ENCODE peak calls at places on chromosomes 6 and 20, in eight cellular contexts. P, Z, K, O, J, Y, E and T are unnamed samples.

GRCh38 chr6:42199106-42199981 is 4.6 kb upstream of the GUCA1B start:
- DNase-seq in E (no peak), K (no peak), Z (no peak), P (peak), J (no peak), O (peak), Y (no peak), T (no peak)

GRCh38 chr20:63053430-63054102 is 46.8 kb upstream of the BHLHE23 start:
- DNase-seq in Y (no peak), E (no peak), Z (no peak), K (no peak), J (no peak), O (no peak), P (no peak), T (peak)

GRCh38 chr6:7463785-7464184 is 74.2 kb downstream of the RIOK1 start:
- DNase-seq in J (no peak), Z (peak), K (peak), E (peak), O (peak), Y (no peak), P (peak), T (peak)

GRCh38 chr6:134457941-134458340 is 140.0 kb upstream of the SGK1 start:
- DNase-seq in O (no peak), J (no peak), Z (no peak), E (no peak), K (no peak), Y (no peak), P (no peak), T (peak)

GRCh38 chr20:46402236-46402886 is 4.1 kb downstream of the ELMO2 start:
- DNase-seq in Z (no peak), P (peak), Y (peak), J (no peak), K (no peak), O (peak), E (no peak), T (peak)

GRCh38 chr20:39853050-39853449 is 836.0 kb downstream of the MAFB start:
- DNase-seq in E (peak), O (no peak), P (no peak), J (no peak), Z (no peak), K (no peak), Y (no peak), T (no peak)

GRCh38 chr6:29227235-29227634 is 56.5 kb downstream of the OR2J2 start:
- DNase-seq in E (no peak), K (no peak), O (no peak), P (no peak), Y (no peak), Z (no peak), J (no peak), T (no peak)

GRCh38 chr20:32544260-32544722 is 40.8 kb downstream of the NOL4L start:
- DNase-seq in E (no peak), P (no peak), Z (no peak), Y (no peak), J (no peak), O (no peak), K (no peak), T (no peak)

GRCh38 chr6:36492621-36493020 is 49.8 kb downstream of the KCTD20 start:
- DNase-seq in Z (no peak), O (no peak), P (peak), Y (no peak), K (no peak), E (no peak), J (no peak), T (no peak)

GRCh38 chr20:32605167-32605656 is 20.1 kb upstream of the NOL4L start:
- DNase-seq in E (no peak), P (peak), K (no peak), J (no peak), O (peak), Y (no peak), Z (no peak), T (peak)

GRCh38 chr6:110618591-110619267 is 142.3 kb upstream of the SLC22A16 start:
- DNase-seq in Y (no peak), J (no peak), E (peak), P (no peak), Z (no peak), O (peak), K (no peak), T (peak)

GRCh38 chr6:124798942-124799496 is 163.2 kb upstream of the RNF217 start:
- DNase-seq in E (no peak), Y (no peak), K (no peak), O (peak), J (no peak), P (no peak), Z (no peak), T (no peak)

GRCh38 chr6:109291893-109292292 is 90.4 kb downstream of the CD164 start:
- DNase-seq in E (no peak), Z (no peak), P (no peak), Y (no peak), O (no peak), K (no peak), J (no peak), T (peak)

GRCh38 chr6:117687006-117687405 is 11.7 kb downstream of the NUS1 start:
- DNase-seq in Z (no peak), Y (no peak), E (no peak), O (no peak), P (no peak), J (no peak), K (no peak), T (no peak)

GRCh38 chr6:28751514-28751913 is 172.3 kb downstream of the TRIM27 start:
- DNase-seq in Y (no peak), K (no peak), J (no peak), O (no peak), E (no peak), P (no peak), Z (no peak), T (no peak)

GRCh38 chr20:60302875-60303274 is 344.7 kb downstream of the CDH26 start:
- DNase-seq in P (no peak), J (no peak), Y (no peak), O (no peak), E (no peak), K (peak), Z (no peak), T (no peak)

GRCh38 chr6:109165392-109165964 is 70.2 kb downstream of the CEP57L1 start:
- DNase-seq in Y (no peak), J (no peak), E (peak), Z (peak), O (peak), K (peak), P (peak), T (peak)

GRCh38 chr6:107700016-107700335 is 124.1 kb downstream of the SCML4 start:
- DNase-seq in P (peak), Z (no peak), Y (no peak), J (no peak), O (no peak), K (no peak), E (no peak), T (no peak)

GRCh38 chr6:5499644-5500306 is 238.5 kb downstream of the FARS2 start:
- DNase-seq in P (no peak), O (peak), K (no peak), Z (no peak), E (no peak), Y (no peak), J (no peak), T (no peak)

GRCh38 chr20:62733250-62733842 is 24.7 kb downstream of the NTSR1 start:
- DNase-seq in Z (no peak), O (no peak), P (no peak), J (no peak), K (no peak), E (no peak), Y (no peak), T (no peak)

GRCh38 chr20:59560588-59561227 is 43.6 kb upstream of the PHACTR3 start:
- DNase-seq in O (peak), Y (no peak), J (no peak), K (peak), Z (no peak), P (peak), E (peak), T (no peak)

GRCh38 chr6:56490994-56491393 is 151.7 kb downstream of the DST start:
- DNase-seq in O (peak), J (no peak), Y (no peak), Z (no peak), E (no peak), P (peak), K (no peak), T (no peak)

GRCh38 chr20:44993343-44993742 is 27.0 kb downstream of the STK4 start:
- DNase-seq in P (peak), Z (no peak), E (no peak), O (peak), J (no peak), K (no peak), Y (no peak), T (no peak)

GRCh38 chr6:33926451-33926850 is 122.6 kb upstream of the MLN start:
- DNase-seq in Z (no peak), P (no peak), K (peak), J (no peak), O (no peak), Y (no peak), E (peak), T (peak)

GRCh38 chr20:2292711-2293110 is 3.1 kb upstream of the TGM3 start:
- DNase-seq in J (no peak), P (peak), K (no peak), Z (no peak), E (no peak), O (no peak), Y (no peak), T (peak)

GRCh38 chr20:46293084-46293483 is 15.2 kb downstream of the CDH22 start:
- DNase-seq in O (peak), Y (no peak), J (no peak), E (peak), P (peak), Z (no peak), K (peak), T (peak)

GRCh38 chr20:63766695-63767426 is 27.3 kb downstream of the SLC2A4RG start:
- DNase-seq in J (no peak), P (no peak), K (no peak), E (no peak), Z (no peak), O (no peak), Y (no peak), T (no peak)

GRCh38 chr6:101486124-101486523 is 92.6 kb downstream of the GRIK2 start:
- DNase-seq in Z (no peak), O (no peak), K (no peak), Y (no peak), J (no peak), P (no peak), E (no peak), T (no peak)